ENCODE peak calls at places on chromosome 11, in four cellular contexts. D is AG10803, T is tibial artery, Z is GM20000. R is an unnamed sample.

GRCh38 chr11:93225642-93226041 is 27.9 kb upstream of the SLC36A4 start:
- DNase-seq in D (peak; percentile 23), T (no peak), Z (no peak), R (no peak)

GRCh38 chr11:14179126-14179820 is 179.7 kb downstream of the RRAS2 start:
- DNase-seq in Z (no peak), T (no peak), D (peak; percentile 89), R (no peak)

GRCh38 chr11:23509023-23509422 is 648.7 kb upstream of the CCDC179 start:
- DNase-seq in Z (no peak), D (no peak), T (no peak), R (no peak)

GRCh38 chr11:117431436-117431835 is 103.8 kb downstream of the CEP164 start:
- DNase-seq in Z (no peak), D (no peak), T (no peak), R (no peak)

GRCh38 chr11:46363455-46363920 is 16.2 kb downstream of the DGKZ start:
- DNase-seq in T (no peak), D (peak; percentile 29), Z (no peak), R (peak; percentile 82)

GRCh38 chr11:57567512-57568329 is at the start of gene UBE2L6:
- DNase-seq in Z (peak; percentile 85), T (peak; percentile 33), D (peak; percentile 18), R (peak; percentile 61)

GRCh38 chr11:4991066-4991465 is 3.6 kb upstream of the OR51L1 start:
- DNase-seq in T (no peak), Z (no peak), D (peak; percentile 0), R (no peak)

GRCh38 chr11:69877235-69877634 is 58.0 kb upstream of the FGF3 start:
- DNase-seq in T (no peak), Z (no peak), D (no peak), R (peak; percentile 25)

GRCh38 chr11:69130586-69131566 is 24.9 kb upstream of the SMIM38 start:
- DNase-seq in Z (no peak), D (no peak), T (no peak), R (no peak)

GRCh38 chr11:40425168-40425567 is 1034.3 kb downstream of the LRRC4C start:
- DNase-seq in Z (no peak), T (no peak), D (no peak), R (no peak)

GRCh38 chr11:3215346-3216026 is 3.1 kb downstream of the MRGPRG start:
- DNase-seq in T (peak; percentile 7), Z (no peak), D (no peak), R (no peak)

GRCh38 chr11:8323161-8323935 is 59.7 kb upstream of the LMO1 start:
- DNase-seq in T (no peak), Z (no peak), D (no peak), R (peak; percentile 30)

GRCh38 chr11:8317164-8317563 is 53.5 kb upstream of the LMO1 start:
- DNase-seq in Z (no peak), D (no peak), T (no peak), R (peak; percentile 22)

GRCh38 chr11:8321876-8322275 is 58.2 kb upstream of the LMO1 start:
- DNase-seq in D (no peak), T (no peak), Z (no peak), R (peak; percentile 39)

GRCh38 chr11:8315463-8315862 is 51.8 kb upstream of the LMO1 start:
- DNase-seq in T (no peak), Z (no peak), D (no peak), R (peak; percentile 15)

GRCh38 chr11:8318536-8318935 is 54.9 kb upstream of the LMO1 start:
- DNase-seq in Z (no peak), T (no peak), D (no peak), R (peak; percentile 27)
- TF ChIP-seq CTCF in Z (peak; percentile 23), T (no peak), D (no peak), R (peak; percentile 16)

GRCh38 chr11:47407746-47408590 is at the start of gene SLC39A13:
- DNase-seq in D (peak; percentile 96), T (peak; percentile 96), Z (peak; percentile 99), R (peak; percentile 99)
- TF ChIP-seq CTCF in D (peak; percentile 41), T (peak; percentile 95), Z (peak; percentile 100), R (peak; percentile 99)

GRCh38 chr11:123490527-123490926 is 60.5 kb downstream of the GRAMD1B start:
- DNase-seq in D (no peak), Z (no peak), T (no peak), R (no peak)
- TF ChIP-seq CTCF in D (no peak), Z (no peak), T (no peak), R (no peak)

DNA sequence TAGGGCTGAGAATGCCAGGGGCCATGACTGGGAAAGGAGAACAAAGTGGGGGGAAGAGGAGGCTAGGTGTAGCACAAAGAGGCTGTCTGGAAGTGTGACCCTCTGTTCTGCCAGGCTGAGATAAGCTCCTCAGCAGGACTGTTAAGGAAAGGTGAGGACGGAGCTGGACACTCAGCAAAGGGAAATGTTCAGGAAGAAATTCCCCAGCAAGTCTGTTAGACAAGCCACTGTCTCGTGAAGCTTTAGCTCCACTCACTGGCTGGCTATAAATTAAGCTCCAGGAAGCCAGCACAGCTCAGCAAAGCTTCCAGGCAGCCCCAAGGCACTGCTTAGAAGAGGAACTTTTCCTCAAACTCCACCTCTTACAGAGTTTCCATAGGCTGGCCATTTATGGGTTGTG is 181.2 kb upstream of the API5 start:
- DNase-seq in D (no peak), Z (no peak), T (no peak), R (no peak)
- TF ChIP-seq CTCF in D (no peak), Z (no peak), T (no peak), R (no peak)

GRCh38 chr11:33505140-33505539 is 195.5 kb downstream of the C11orf91 start:
- DNase-seq in T (no peak), D (no peak), Z (no peak), R (no peak)
- TF ChIP-seq CTCF in T (no peak), D (no peak), Z (no peak), R (no peak)

R was measured in CD14-positive monocyte.